ENCODE peak calls at places on chromosomes 16 and 17, in seven cellular contexts. One of them, this sample, is unnamed.

GRCh38 chr16:31189412-31189778 is 9.5 kb downstream of the FUS start:
- DNase-seq in head of caudate nucleus: no peak
- DNase-seq in choroid plexus epithelial cell: no peak
- DNase-seq in EH: no peak
- DNase-seq in activated naive CD8-positive, alpha-beta T cell treated with anti-CD3 and anti-CD28 coated beads for 36 hours: no peak
- DNase-seq in aorta: no peak
- DNase-seq in HT-29: no peak
- DNase-seq in this sample: no peak

GRCh38 chr16:22693670-22694340 is 120.2 kb upstream of the HS3ST2 start:
- DNase-seq in choroid plexus epithelial cell: no peak
- DNase-seq in HT-29: no peak
- DNase-seq in activated naive CD8-positive, alpha-beta T cell treated with anti-CD3 and anti-CD28 coated beads for 36 hours: no peak
- DNase-seq in aorta: no peak
- DNase-seq in head of caudate nucleus: no peak
- DNase-seq in EH: no peak
- DNase-seq in this sample: no peak

GRCh38 chr16:83513006-83513755 is 294.6 kb upstream of the HSBP1 start:
- DNase-seq in EH: peak
- DNase-seq in choroid plexus epithelial cell: peak
- DNase-seq in head of caudate nucleus: no peak
- DNase-seq in activated naive CD8-positive, alpha-beta T cell treated with anti-CD3 and anti-CD28 coated beads for 36 hours: no peak
- DNase-seq in aorta: no peak
- DNase-seq in HT-29: no peak
- DNase-seq in this sample: peak

GRCh38 chr17:73156887-73157870 is 7.6 kb upstream of the SSTR2 start:
- DNase-seq in HT-29: no peak
- DNase-seq in head of caudate nucleus: no peak
- DNase-seq in activated naive CD8-positive, alpha-beta T cell treated with anti-CD3 and anti-CD28 coated beads for 36 hours: no peak
- DNase-seq in aorta: no peak
- DNase-seq in choroid plexus epithelial cell: peak
- DNase-seq in EH: no peak
- DNase-seq in this sample: no peak

GRCh38 chr16:87145181-87146176 is 171.7 kb downstream of the C16orf95 start:
- DNase-seq in HT-29: peak
- DNase-seq in activated naive CD8-positive, alpha-beta T cell treated with anti-CD3 and anti-CD28 coated beads for 36 hours: no peak
- DNase-seq in head of caudate nucleus: no peak
- DNase-seq in aorta: no peak
- DNase-seq in EH: peak
- DNase-seq in choroid plexus epithelial cell: peak
- DNase-seq in this sample: peak

GRCh38 chr17:78383725-78384471 is 5.4 kb downstream of the PGS1 start:
- DNase-seq in aorta: peak
- DNase-seq in EH: peak
- DNase-seq in choroid plexus epithelial cell: peak
- DNase-seq in activated naive CD8-positive, alpha-beta T cell treated with anti-CD3 and anti-CD28 coated beads for 36 hours: peak
- DNase-seq in HT-29: no peak
- DNase-seq in head of caudate nucleus: peak
- DNase-seq in this sample: peak

GRCh38 chr17:1074886-1075665 is 78.1 kb downstream of the TIMM22 start:
- DNase-seq in EH: no peak
- DNase-seq in head of caudate nucleus: no peak
- DNase-seq in activated naive CD8-positive, alpha-beta T cell treated with anti-CD3 and anti-CD28 coated beads for 36 hours: no peak
- DNase-seq in HT-29: no peak
- DNase-seq in choroid plexus epithelial cell: no peak
- DNase-seq in aorta: peak
- DNase-seq in this sample: no peak

GRCh38 chr17:6082335-6082734 is 12.2 kb downstream of the WSCD1 start:
- DNase-seq in head of caudate nucleus: no peak
- DNase-seq in aorta: no peak
- DNase-seq in activated naive CD8-positive, alpha-beta T cell treated with anti-CD3 and anti-CD28 coated beads for 36 hours: no peak
- DNase-seq in EH: no peak
- DNase-seq in HT-29: no peak
- DNase-seq in choroid plexus epithelial cell: no peak
- DNase-seq in this sample: no peak

GRCh38 chr16:79372504-79373184 is 227.9 kb downstream of the MAF start:
- DNase-seq in activated naive CD8-positive, alpha-beta T cell treated with anti-CD3 and anti-CD28 coated beads for 36 hours: no peak
- DNase-seq in aorta: no peak
- DNase-seq in choroid plexus epithelial cell: peak
- DNase-seq in EH: no peak
- DNase-seq in HT-29: no peak
- DNase-seq in head of caudate nucleus: no peak
- DNase-seq in this sample: peak

GRCh38 chr17:80034977-80035686 is 540 bp downstream of the TBC1D16 start:
- DNase-seq in EH: peak
- DNase-seq in activated naive CD8-positive, alpha-beta T cell treated with anti-CD3 and anti-CD28 coated beads for 36 hours: peak
- DNase-seq in head of caudate nucleus: peak
- DNase-seq in HT-29: peak
- DNase-seq in choroid plexus epithelial cell: peak
- DNase-seq in aorta: no peak
- DNase-seq in this sample: peak

GRCh38 chr17:77337150-77337549 is 196.4 kb downstream of the SEC14L1 start:
- DNase-seq in activated naive CD8-positive, alpha-beta T cell treated with anti-CD3 and anti-CD28 coated beads for 36 hours: no peak
- DNase-seq in head of caudate nucleus: no peak
- DNase-seq in HT-29: no peak
- DNase-seq in aorta: no peak
- DNase-seq in choroid plexus epithelial cell: no peak
- DNase-seq in EH: no peak
- DNase-seq in this sample: no peak

GRCh38 chr17:77098884-77099545 is 41.8 kb upstream of the SEC14L1 start:
- DNase-seq in head of caudate nucleus: peak
- DNase-seq in HT-29: no peak
- DNase-seq in aorta: no peak
- DNase-seq in EH: peak
- DNase-seq in activated naive CD8-positive, alpha-beta T cell treated with anti-CD3 and anti-CD28 coated beads for 36 hours: no peak
- DNase-seq in choroid plexus epithelial cell: peak
- DNase-seq in this sample: peak

GRCh38 chr16:74451951-74452758 is 30.9 kb upstream of the CLEC18B start:
- DNase-seq in choroid plexus epithelial cell: no peak
- DNase-seq in head of caudate nucleus: no peak
- DNase-seq in aorta: peak
- DNase-seq in HT-29: no peak
- DNase-seq in EH: no peak
- DNase-seq in activated naive CD8-positive, alpha-beta T cell treated with anti-CD3 and anti-CD28 coated beads for 36 hours: no peak
- DNase-seq in this sample: no peak

GRCh38 chr17:47996201-47996600 is 25.3 kb downstream of the CDK5RAP3 start:
- DNase-seq in head of caudate nucleus: no peak
- DNase-seq in EH: no peak
- DNase-seq in aorta: no peak
- DNase-seq in activated naive CD8-positive, alpha-beta T cell treated with anti-CD3 and anti-CD28 coated beads for 36 hours: no peak
- DNase-seq in HT-29: no peak
- DNase-seq in choroid plexus epithelial cell: no peak
- DNase-seq in this sample: no peak

GRCh38 chr17:32527146-32527545 is 40.4 kb downstream of the CDK5R1 start:
- DNase-seq in choroid plexus epithelial cell: no peak
- DNase-seq in EH: no peak
- DNase-seq in activated naive CD8-positive, alpha-beta T cell treated with anti-CD3 and anti-CD28 coated beads for 36 hours: no peak
- DNase-seq in head of caudate nucleus: no peak
- DNase-seq in HT-29: no peak
- DNase-seq in aorta: no peak
- DNase-seq in this sample: no peak

GRCh38 chr16:84062734-84063640 is 20.4 kb upstream of the SLC38A8 start:
- DNase-seq in HT-29: peak
- DNase-seq in EH: peak
- DNase-seq in aorta: peak
- DNase-seq in choroid plexus epithelial cell: peak
- DNase-seq in activated naive CD8-positive, alpha-beta T cell treated with anti-CD3 and anti-CD28 coated beads for 36 hours: peak
- DNase-seq in head of caudate nucleus: peak
- DNase-seq in this sample: peak

GRCh38 chr17:28745777-28746473 is 2.1 kb downstream of the TRAF4 start:
- DNase-seq in activated naive CD8-positive, alpha-beta T cell treated with anti-CD3 and anti-CD28 coated beads for 36 hours: no peak
- DNase-seq in head of caudate nucleus: no peak
- DNase-seq in HT-29: peak
- DNase-seq in EH: peak
- DNase-seq in aorta: peak
- DNase-seq in choroid plexus epithelial cell: no peak
- DNase-seq in this sample: no peak

GRCh38 chr16:51938861-51939260 is 608.1 kb downstream of the TOX3 start:
- DNase-seq in HT-29: no peak
- DNase-seq in aorta: no peak
- DNase-seq in activated naive CD8-positive, alpha-beta T cell treated with anti-CD3 and anti-CD28 coated beads for 36 hours: no peak
- DNase-seq in head of caudate nucleus: no peak
- DNase-seq in EH: no peak
- DNase-seq in choroid plexus epithelial cell: no peak
- DNase-seq in this sample: no peak

GRCh38 chr17:2138768-2139167 is 83.9 kb downstream of the HIC1 start:
- DNase-seq in choroid plexus epithelial cell: no peak
- DNase-seq in HT-29: peak
- DNase-seq in head of caudate nucleus: no peak
- DNase-seq in EH: peak
- DNase-seq in activated naive CD8-positive, alpha-beta T cell treated with anti-CD3 and anti-CD28 coated beads for 36 hours: no peak
- DNase-seq in aorta: no peak
- DNase-seq in this sample: peak